ENCODE peak calls at places on chromosomes 2 and 18, in five cellular contexts. S, Y, C, E and G are unnamed samples.

GRCh38 chr2:71385008-71385407 is 53.4 kb downstream of the ZNF638 start:
- DNase-seq in Y (no peak), C (no peak), S (no peak), E (peak), G (no peak)

GRCh38 chr2:191612496-191612895 is 65.4 kb upstream of the NABP1 start:
- DNase-seq in E (no peak), C (no peak), Y (no peak), S (no peak), G (no peak)

GRCh38 chr18:58221060-58221725 is 177.2 kb downstream of the NEDD4L start:
- DNase-seq in E (peak), Y (no peak), C (no peak), S (no peak), G (no peak)

GRCh38 chr2:97848347-97848746 is 135.0 kb downstream of the ZAP70 start:
- DNase-seq in E (no peak), Y (no peak), S (no peak), C (no peak), G (no peak)

GRCh38 chr2:23420840-23421476 is 36.0 kb downstream of the KLHL29 start:
- DNase-seq in S (no peak), E (no peak), Y (no peak), C (no peak), G (no peak)

GRCh38 chr18:6249788-6250187 is 164.9 kb downstream of the L3MBTL4 start:
- DNase-seq in S (no peak), C (no peak), E (no peak), Y (no peak), G (no peak)

GRCh38 chr2:120511546-120512320 is 165.8 kb downstream of the INHBB start:
- DNase-seq in E (no peak), C (no peak), Y (no peak), S (peak), G (no peak)

GRCh38 chr2:144424559-144425240 is 95.2 kb downstream of the ZEB2 start:
- DNase-seq in Y (no peak), C (no peak), E (no peak), S (no peak), G (no peak)